ENCODE peak calls at places on chromosomes 6 and 20, in five cellular contexts. J is PC-3; N is HepG2; Q is ovary; M is CD4-positive, CD25-positive, alpha-beta regulatory T cell. F is an unnamed sample.

GRCh38 chr6:111686249-111686997 is 80.7 kb upstream of the TRAF3IP2 start:
- DNase-seq in N (no peak), Q (no peak), J (no peak), M (no peak), F (no peak)

GRCh38 chr6:124487778-124488431 is 474.3 kb upstream of the RNF217 start:
- DNase-seq in M (no peak), Q (no peak), N (no peak), J (peak; percentile 34), F (no peak)

GRCh38 chr6:31597006-31597405 is 4.2 kb upstream of the NCR3 start:
- DNase-seq in Q (no peak), N (peak; percentile 61), M (peak; percentile 81), J (peak; percentile 58), F (no peak)

GRCh38 chr6:112481256-112481655 is 134.1 kb downstream of the RFPL4B start:
- DNase-seq in N (no peak), Q (no peak), J (no peak), M (no peak), F (no peak)

GRCh38 chr20:51579137-51579536 is 36.6 kb upstream of the NFATC2 start:
- DNase-seq in J (peak; percentile 28), M (no peak), N (no peak), Q (no peak), F (no peak)

GRCh38 chr6:149213829-149214228 is 103.7 kb upstream of the TAB2 start:
- DNase-seq in J (peak; percentile 7), M (no peak), Q (no peak), N (no peak), F (no peak)

GRCh38 chr6:158939255-158940170 is 60.5 kb downstream of the RSPH3 start:
- DNase-seq in Q (no peak), M (peak; percentile 7), J (no peak), N (no peak), F (peak; percentile 84)

GRCh38 chr6:162856885-162857284 is 129.1 kb downstream of the PACRG start:
- DNase-seq in Q (peak; percentile 16), M (no peak), J (peak; percentile 66), N (peak; percentile 64), F (no peak)

GRCh38 chr6:81844686-81845085 is 92.2 kb upstream of the TENT5A start:
- DNase-seq in N (no peak), Q (no peak), J (no peak), M (no peak), F (no peak)

GRCh38 chr6:117477988-117478852 is 4.3 kb upstream of the DCBLD1 start:
- DNase-seq in N (peak; percentile 97), J (no peak), M (peak; percentile 13), Q (no peak), F (no peak)

GRCh38 chr6:8651998-8652397 is 216.7 kb upstream of the SLC35B3 start:
- DNase-seq in M (no peak), N (peak; percentile 80), J (no peak), Q (no peak), F (no peak)

GRCh38 chr20:2984956-2985661 is 58.3 kb upstream of the GNRH2 start:
- DNase-seq in M (no peak), Q (no peak), N (no peak), J (peak; percentile 46), F (no peak)

GRCh38 chr6:63792846-63793245 is 157.2 kb downstream of the PHF3 start:
- DNase-seq in N (no peak), Q (no peak), M (no peak), J (no peak), F (no peak)

GRCh38 chr6:38034269-38034914 is 214.9 kb downstream of the ZFAND3 start:
- DNase-seq in Q (no peak), N (peak; percentile 18), M (no peak), J (peak; percentile 71), F (no peak)

GRCh38 chr6:38497546-38497945 is 142.2 kb downstream of the BTBD9 start:
- DNase-seq in N (no peak), J (no peak), M (no peak), Q (no peak), F (no peak)

GRCh38 chr6:31157543-31158139 is at the start of gene CCHCR1:
- DNase-seq in M (no peak), N (no peak), Q (no peak), J (no peak), F (no peak)

GRCh38 chr6:3473773-3474172 is 16.9 kb upstream of the SLC22A23 start:
- DNase-seq in Q (no peak), N (no peak), M (no peak), J (no peak), F (no peak)

GRCh38 chr6:52009736-52010135 is 77.7 kb downstream of the PKHD1 start:
- DNase-seq in M (no peak), J (no peak), Q (no peak), N (no peak), F (no peak)

GRCh38 chr20:59028812-59029211 is 3.3 kb downstream of the ATP5F1E start:
- DNase-seq in N (no peak), Q (no peak), M (no peak), J (peak; percentile 56), F (no peak)

GRCh38 chr6:65170273-65170672 is 536.8 kb downstream of the EYS start:
- DNase-seq in N (no peak), Q (no peak), M (no peak), J (peak; percentile 42), F (no peak)

GRCh38 chr6:57342148-57342669 is 24.8 kb downstream of the PRIM2 start:
- DNase-seq in J (no peak), N (no peak), Q (no peak), M (no peak), F (no peak)

GRCh38 chr6:19836799-19837510 is at the start of gene ID4:
- DNase-seq in N (no peak), J (peak; percentile 12), Q (peak; percentile 96), M (no peak), F (no peak)

GRCh38 chr6:121356575-121356974 is 22.3 kb upstream of the TBC1D32 start:
- DNase-seq in N (no peak), M (no peak), Q (no peak), J (no peak), F (no peak)

GRCh38 chr6:126066068-126067048 is 80.0 kb downstream of the TRMT11 start:
- DNase-seq in M (no peak), J (no peak), N (no peak), Q (no peak), F (no peak)

GRCh38 chr20:29876911-29877285 is 1380.6 kb upstream of the DEFB115 start:
- DNase-seq in M (no peak), J (no peak), N (no peak), Q (no peak), F (peak; percentile 79)

GRCh38 chr6:42197574-42198362 is 3.0 kb upstream of the GUCA1B start:
- DNase-seq in Q (no peak), N (peak; percentile 81), J (peak; percentile 94), M (no peak), F (no peak)

GRCh38 chr6:158677906-158678305 is 28.1 kb downstream of the SYTL3 start:
- DNase-seq in M (no peak), N (no peak), Q (no peak), J (no peak), F (no peak)

GRCh38 chr20:62203378-62204030 is 16.6 kb downstream of the HRH3 start:
- DNase-seq in N (no peak), J (peak; percentile 63), M (no peak), Q (no peak), F (peak; percentile 56)

GRCh38 chr20:37651932-37652331 is 41.9 kb upstream of the CTNNBL1 start:
- DNase-seq in Q (no peak), N (peak; percentile 51), M (no peak), J (peak; percentile 58), F (peak; percentile 84)

GRCh38 chr6:157787080-157787479 is 36.0 kb upstream of the SNX9 start:
- DNase-seq in Q (no peak), N (peak; percentile 70), M (no peak), J (no peak), F (no peak)

GRCh38 chr6:92459606-92460005 is 959.8 kb downstream of the EPHA7 start:
- DNase-seq in J (no peak), M (no peak), Q (no peak), N (no peak), F (no peak)

GRCh38 chr6:52517502-52518278 is 59.2 kb downstream of the TRAM2 start:
- DNase-seq in J (peak; percentile 92), N (peak; percentile 92), Q (peak; percentile 88), M (no peak), F (no peak)

GRCh38 chr20:56504373-56505005 is 20.1 kb upstream of the FAM209A start:
- DNase-seq in M (no peak), N (no peak), J (no peak), Q (no peak), F (no peak)

GRCh38 chr20:32234135-32234808 is 26.6 kb downstream of the POFUT1 start:
- DNase-seq in J (no peak), N (no peak), Q (no peak), M (no peak), F (no peak)

GRCh38 chr20:32231847-32232246 is 24.2 kb downstream of the POFUT1 start:
- DNase-seq in N (no peak), Q (no peak), J (no peak), M (peak; percentile 58), F (no peak)

GRCh38 chr20:32231245-32231644 is 23.6 kb downstream of the POFUT1 start:
- DNase-seq in N (no peak), J (no peak), M (no peak), Q (no peak), F (no peak)

GRCh38 chr20:32230707-32231106 is 23.0 kb downstream of the POFUT1 start:
- DNase-seq in N (no peak), M (no peak), Q (no peak), J (no peak), F (no peak)

GRCh38 chr20:32232487-32232886 is 24.8 kb downstream of the POFUT1 start:
- DNase-seq in Q (no peak), N (no peak), J (no peak), M (no peak), F (no peak)
- H3K4me1 ChIP-seq in Q (no peaks in the 10 kb centered on the region), N (peaks cover 26% of the 10 kb centered on the region), J (no peaks in the 10 kb centered on the region), M (peaks cover 19% of the 10 kb centered on the region), F (peaks cover 14% of the 10 kb centered on the region)

GRCh38 chr20:49987015-49987867 is 4.5 kb downstream of the SNAI1 start:
- DNase-seq in J (peak; percentile 53), Q (no peak), M (no peak), N (no peak), F (no peak)
- H3K4me1 ChIP-seq in J (peaks cover 13% of the 10 kb centered on the region), Q (peaks cover 21% of the 10 kb centered on the region), M (peaks cover 10% of the 10 kb centered on the region), N (peaks cover 67% of the 10 kb centered on the region), F (peaks cover 9% of the 10 kb centered on the region)

DNA sequence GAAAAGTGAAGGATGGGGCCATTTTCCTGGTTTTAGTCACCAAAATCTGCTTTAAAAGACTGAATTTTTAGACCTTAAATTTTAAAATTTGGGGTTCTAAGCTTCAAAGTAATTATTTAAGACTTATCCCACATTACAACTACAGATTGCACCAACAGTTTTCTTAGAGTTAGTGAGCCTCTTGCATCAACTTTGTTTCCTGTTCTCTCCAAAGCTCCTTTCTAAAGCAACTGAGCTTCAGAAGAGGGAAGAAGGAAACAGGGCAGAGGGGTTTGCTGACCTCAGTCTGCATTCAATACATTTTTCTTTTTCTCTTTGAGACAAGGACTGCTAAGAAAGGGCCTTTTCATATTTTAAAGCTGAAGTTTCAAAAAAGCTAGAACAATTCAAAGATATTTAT is 190.9 kb downstream of the BACH2 start:
- DNase-seq in M (no peak), Q (no peak), N (no peak), J (no peak), F (no peak)
- H3K4me1 ChIP-seq in M (peaks cover 29% of the 10 kb centered on the region), Q (no peaks in the 10 kb centered on the region), N (peaks cover 5% of the 10 kb centered on the region), J (no peaks in the 10 kb centered on the region), F (peaks cover 69% of the 10 kb centered on the region)

DNA sequence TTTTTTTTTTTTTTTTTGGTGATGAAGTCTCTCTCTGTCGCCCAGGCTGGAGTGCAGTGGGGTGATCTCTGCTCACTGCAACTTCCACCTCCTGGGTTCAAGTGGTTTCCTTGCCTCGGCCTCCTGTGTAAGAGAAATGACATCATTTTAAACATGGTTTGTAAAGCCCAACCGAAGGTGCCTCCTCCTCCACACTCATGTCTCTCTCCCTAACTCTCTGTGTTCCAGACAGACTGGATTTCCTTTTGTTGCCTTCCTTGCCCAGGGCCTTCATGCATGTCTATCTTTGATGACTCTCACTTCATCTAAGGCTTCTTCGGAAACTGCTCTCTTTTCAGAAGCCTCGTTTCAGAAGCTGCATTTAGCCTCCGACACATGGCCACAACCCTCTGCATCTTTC is 147.2 kb downstream of the CDH26 start:
- DNase-seq in M (no peak), N (no peak), J (no peak), Q (no peak), F (no peak)
- H3K4me1 ChIP-seq in M (no peaks in the 10 kb centered on the region), N (no peaks in the 10 kb centered on the region), J (no peaks in the 10 kb centered on the region), Q (no peaks in the 10 kb centered on the region), F (peaks cover 32% of the 10 kb centered on the region)

F was measured in spleen.